ENCODE peak calls at places on chromosomes 13 and 19, in six cellular contexts. X, K, S, N, A and L are unnamed samples.

GRCh38 chr19:19146000-19146608 is 7.8 kb upstream of the TMEM161A start:
- DNase-seq in X (peak), K (peak), S (peak), N (peak), A (peak), L (peak)

GRCh38 chr19:42397315-42398166 is 7.4 kb upstream of the CNFN start:
- DNase-seq in X (no peak), K (no peak), S (no peak), N (no peak), A (no peak), L (no peak)

GRCh38 chr13:71659427-71659826 is 207.6 kb downstream of the DACH1 start:
- DNase-seq in X (peak), K (no peak), S (no peak), N (no peak), A (peak), L (no peak)

GRCh38 chr19:4115050-4115817 is 8.7 kb downstream of the MAP2K2 start:
- DNase-seq in X (no peak), K (no peak), S (no peak), N (no peak), A (no peak), L (no peak)

GRCh38 chr19:4839192-4839591 is 7.7 kb upstream of the TICAM1 start:
- DNase-seq in X (no peak), K (no peak), S (no peak), N (no peak), A (no peak), L (no peak)

GRCh38 chr13:30698023-30698422 is 37.3 kb upstream of the ALOX5AP start:
- DNase-seq in X (no peak), K (no peak), S (peak), N (no peak), A (no peak), L (no peak)

GRCh38 chr19:35140898-35141626 is 2.0 kb upstream of the FXYD7 start:
- DNase-seq in X (peak), K (peak), S (peak), N (peak), A (peak), L (peak)

GRCh38 chr13:113907637-113908617 is 44.1 kb upstream of the GAS6 start:
- DNase-seq in X (peak), K (no peak), S (peak), N (no peak), A (peak), L (no peak)

GRCh38 chr19:13146763-13147563 is 3.2 kb downstream of the STX10 start:
- DNase-seq in X (no peak), K (no peak), S (no peak), N (no peak), A (no peak), L (no peak)

GRCh38 chr19:29841559-29842367 is 30.0 kb downstream of the CCNE1 start:
- DNase-seq in X (peak), K (peak), S (peak), N (no peak), A (peak), L (peak)

GRCh38 chr13:23867027-23867491 is 22.1 kb downstream of the MIPEP start:
- DNase-seq in X (peak), K (peak), S (peak), N (no peak), A (peak), L (no peak)

GRCh38 chr13:39051157-39051556 is 12.9 kb downstream of the NHLRC3 start:
- DNase-seq in X (peak), K (no peak), S (peak), N (no peak), A (peak), L (peak)

GRCh38 chr13:46648166-46648607 is 95.2 kb downstream of the LRCH1 start:
- DNase-seq in X (peak), K (no peak), S (peak), N (no peak), A (peak), L (no peak)

GRCh38 chr13:50577806-50578205 is 265.7 kb downstream of the DLEU7 start:
- DNase-seq in X (no peak), K (no peak), S (no peak), N (no peak), A (no peak), L (no peak)

GRCh38 chr19:9453953-9454352 is 18.6 kb upstream of the ZNF266 start:
- DNase-seq in X (no peak), K (no peak), S (no peak), N (no peak), A (no peak), L (no peak)

GRCh38 chr19:51147663-51148062 is 5.6 kb downstream of the SIGLEC7 start:
- DNase-seq in X (no peak), K (no peak), S (no peak), N (no peak), A (no peak), L (no peak)

GRCh38 chr13:99984134-99984462 is 2.5 kb downstream of the ZIC2 start:
- DNase-seq in X (no peak), K (no peak), S (no peak), N (no peak), A (no peak), L (no peak)

GRCh38 chr13:45436332-45436731 is 18.2 kb upstream of the SLC25A30 start:
- DNase-seq in X (no peak), K (no peak), S (no peak), N (no peak), A (no peak), L (no peak)

GRCh38 chr13:21013682-21014038 is 47.7 kb downstream of the LATS2 start:
- DNase-seq in X (no peak), K (no peak), S (no peak), N (no peak), A (no peak), L (no peak)

GRCh38 chr13:21014139-21014665 is 47.2 kb downstream of the LATS2 start:
- DNase-seq in X (no peak), K (no peak), S (no peak), N (no peak), A (no peak), L (no peak)

GRCh38 chr13:21012211-21012610 is 49.2 kb downstream of the LATS2 start:
- DNase-seq in X (no peak), K (peak), S (peak), N (no peak), A (peak), L (no peak)

GRCh38 chr13:21014666-21015170 is 46.7 kb downstream of the LATS2 start:
- DNase-seq in X (no peak), K (no peak), S (peak), N (no peak), A (peak), L (no peak)

GRCh38 chr13:21012841-21013681 is 48.3 kb downstream of the LATS2 start:
- DNase-seq in X (no peak), K (no peak), S (no peak), N (no peak), A (no peak), L (no peak)
- H3K4ac ChIP-seq in X (no peak), K (no peak), S (peak), N (no peak), A (no peak), L (no peak)

GRCh38 chr13:64041296-64041695 is 2625.6 kb upstream of the PCDH20 start:
- DNase-seq in X (no peak), K (no peak), S (no peak), N (no peak), A (no peak), L (no peak)
- H3K27ac ChIP-seq in X (no peak), K (no peak), S (no peak), N (no peak), A (no peak), L (no peak)

GRCh38 chr19:55657004-55657747 is 2.3 kb downstream of the U2AF2 start:
- DNase-seq in X (no peak), K (no peak), S (no peak), N (no peak), A (no peak), L (no peak)
- H2BK15ac ChIP-seq in X (no peak), K (no peak), S (no peak), N (peak), A (no peak), L (no peak)

GRCh38 chr19:800360-801029 is 3.2 kb downstream of the PTBP1 start:
- DNase-seq in X (no peak), K (no peak), S (no peak), N (no peak), A (no peak), L (no peak)

GRCh38 chr19:796692-797527 is at the start of gene PTBP1:
- DNase-seq in X (peak), K (peak), S (peak), N (peak), A (peak), L (peak)

GRCh38 chr19:797528-798414 is 519 bp downstream of the PTBP1 start:
- DNase-seq in X (peak), K (peak), S (peak), N (no peak), A (peak), L (peak)

GRCh38 chr19:799076-799881 is 2.0 kb downstream of the PTBP1 start:
- DNase-seq in X (peak), K (peak), S (peak), N (no peak), A (peak), L (peak)

DNA sequence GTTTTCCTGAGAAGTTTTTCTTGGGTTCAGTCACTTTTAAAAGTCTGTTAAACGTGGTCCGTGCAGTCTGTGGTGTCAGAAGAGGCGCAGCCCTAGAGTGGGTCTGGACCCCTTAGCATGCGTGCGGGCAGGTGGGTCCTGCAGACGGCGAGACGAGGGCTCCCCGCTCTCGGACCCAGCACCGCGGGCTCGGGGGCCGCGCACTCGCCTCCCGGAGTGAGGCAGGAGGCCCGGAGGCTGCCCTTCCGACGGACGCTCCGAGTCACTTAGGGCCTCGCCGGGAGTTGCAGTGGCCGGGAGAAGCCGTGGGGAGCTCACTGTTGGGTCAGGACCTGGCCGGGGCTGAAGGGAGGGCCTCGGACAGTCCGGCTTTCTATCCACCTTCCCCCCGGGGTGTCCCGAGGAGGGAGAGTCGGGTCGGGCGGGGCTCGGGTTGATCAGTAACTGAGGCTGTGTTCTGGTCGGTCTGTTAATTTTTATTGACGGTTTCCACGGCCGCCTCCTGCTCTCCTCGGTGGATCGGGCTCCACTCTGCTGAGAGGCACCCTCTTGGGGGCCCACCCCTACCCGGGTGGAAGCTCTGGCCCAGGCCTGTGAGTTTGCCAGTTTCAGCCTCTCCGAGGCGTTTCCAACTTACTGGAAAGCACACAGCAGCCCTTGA is 1.3 kb downstream of the PTBP1 start:
- DNase-seq in X (no peak), K (no peak), S (no peak), N (no peak), A (no peak), L (no peak)
- H3K4ac ChIP-seq in X (peak), K (no peak), S (peak), N (peak), A (peak), L (no peak)

GRCh38 chr13:95403349-95404140 is 102.3 kb upstream of the ABCC4 start:
- DNase-seq in X (peak), K (peak), S (no peak), N (peak), A (peak), L (peak)
- H3K27ac ChIP-seq in X (no peak), K (no peak), S (no peak), N (peak), A (no peak), L (peak)

GRCh38 chr19:21314676-21315075 is 14.5 kb downstream of the ZNF708 start:
- DNase-seq in X (no peak), K (no peak), S (peak), N (no peak), A (peak), L (no peak)
- H2BK15ac ChIP-seq in X (no peak), K (no peak), S (no peak), N (no peak), A (no peak), L (no peak)

DNA sequence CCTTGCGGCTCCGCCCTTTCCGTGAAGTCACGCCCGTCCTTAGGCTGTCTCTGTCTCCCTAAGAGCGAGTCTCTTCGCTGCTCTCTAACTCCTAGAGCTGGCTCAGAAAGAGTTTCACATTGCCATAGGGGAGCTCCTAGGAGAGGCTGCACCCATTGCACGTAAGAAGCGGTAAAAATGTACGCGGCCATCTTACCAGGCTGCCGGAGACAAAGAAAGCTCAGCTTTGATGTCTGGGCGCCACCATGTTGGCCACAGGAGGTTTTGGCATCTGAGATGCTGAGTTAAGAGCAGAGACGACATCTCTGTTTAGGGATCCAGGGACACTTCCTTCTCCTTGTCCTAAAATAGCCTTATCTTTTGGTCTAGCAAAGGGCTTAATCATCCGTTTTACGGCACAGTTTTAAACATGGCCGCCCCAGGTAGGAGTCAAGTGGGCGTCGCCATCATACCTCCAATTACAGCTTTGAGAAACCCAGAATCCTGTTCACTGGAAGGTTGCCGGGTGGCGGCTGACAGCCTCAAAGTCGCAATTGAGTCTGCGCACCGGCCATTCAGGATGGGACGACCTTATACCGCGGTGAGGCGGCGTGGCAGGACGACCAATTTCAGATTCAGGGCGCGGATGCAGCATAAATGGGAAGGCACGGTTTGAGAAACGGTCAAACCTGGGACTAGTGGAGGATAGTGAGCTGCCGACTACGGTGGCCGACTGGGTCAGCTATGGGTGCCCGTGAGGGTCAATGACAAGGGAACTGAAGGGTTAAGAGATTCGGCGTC is at the start of gene ZNF793:
- DNase-seq in X (peak), K (peak), S (peak), N (peak), A (peak), L (peak)
- H3K4ac ChIP-seq in X (peak), K (peak), S (peak), N (peak), A (peak), L (no peak)